ENCODE peak calls at places on chromosomes 4 and X, in eight cellular contexts. W, N, R, Z, P, D, A and T are unnamed samples.
A peak's percentile ranks its signal among the peaks of the same experiment; 100 is the strongest.

GRCh38 chrX:7318246-7318645 is 170.3 kb upstream of the PUDP start:
- DNase-seq in W (no peak), N (no peak), R (no peak), Z (no peak), P (no peak), D (no peak), A (no peak), T (no peak)

GRCh38 chr4:108060164-108060563 is 70.5 kb downstream of the HADH start:
- DNase-seq in W (peak; percentile 14), N (peak; percentile 43), R (no peak), Z (peak; percentile 15), P (no peak), D (no peak), A (peak; percentile 41), T (peak; percentile 41)

GRCh38 chr4:116668190-116668589 is 417.2 kb downstream of the TRAM1L1 start:
- DNase-seq in W (no peak), N (no peak), R (no peak), Z (no peak), P (no peak), D (no peak), A (no peak), T (no peak)

GRCh38 chrX:13144927-13145659 is 100.7 kb upstream of the FAM9C start:
- DNase-seq in W (no peak), N (no peak), R (no peak), Z (no peak), P (no peak), D (no peak), A (no peak), T (no peak)

GRCh38 chr4:68466751-68467150 is 19.5 kb downstream of the TMPRSS11E start:
- DNase-seq in W (no peak), N (no peak), R (no peak), Z (no peak), P (no peak), D (no peak), A (no peak), T (no peak)

GRCh38 chrX:150155396-150156048 is 207.6 kb upstream of the MAMLD1 start:
- DNase-seq in W (no peak), N (no peak), R (peak; percentile 67), Z (no peak), P (no peak), D (no peak), A (no peak), T (peak; percentile 37)

GRCh38 chr4:20273793-20274192 is 22.1 kb downstream of the SLIT2 start:
- DNase-seq in W (no peak), N (no peak), R (no peak), Z (no peak), P (no peak), D (no peak), A (no peak), T (no peak)

GRCh38 chr4:37304612-37305011 is 60.1 kb downstream of the NWD2 start:
- DNase-seq in W (no peak), N (no peak), R (no peak), Z (no peak), P (no peak), D (no peak), A (no peak), T (no peak)

GRCh38 chrX:15854080-15854655 is 445 bp downstream of the AP1S2 start:
- DNase-seq in W (peak; percentile 42), N (peak; percentile 38), R (peak; percentile 70), Z (peak; percentile 41), P (peak; percentile 3), D (peak; percentile 56), A (no peak), T (peak; percentile 48)

GRCh38 chrX:38558681-38559080 is 2.7 kb upstream of the TSPAN7 start:
- DNase-seq in W (no peak), N (no peak), R (no peak), Z (no peak), P (no peak), D (no peak), A (no peak), T (peak; percentile 28)

GRCh38 chrX:82161195-82161594 is 959.3 kb downstream of the SH3BGRL start:
- DNase-seq in W (no peak), N (no peak), R (no peak), Z (no peak), P (no peak), D (no peak), A (no peak), T (no peak)

GRCh38 chr4:76023381-76023780 is at the start of gene CXCL10:
- DNase-seq in W (no peak), N (no peak), R (no peak), Z (no peak), P (no peak), D (no peak), A (no peak), T (no peak)

GRCh38 chrX:96971812-96972211 is 88.1 kb downstream of the RPA4 start:
- DNase-seq in W (no peak), N (no peak), R (no peak), Z (no peak), P (no peak), D (no peak), A (no peak), T (no peak)

GRCh38 chrX:132748268-132748667 is 210.2 kb downstream of the HS6ST2 start:
- DNase-seq in W (no peak), N (no peak), R (no peak), Z (no peak), P (no peak), D (no peak), A (no peak), T (no peak)

GRCh38 chr4:83535945-83536648 is at the start of gene GPAT3:
- DNase-seq in W (peak; percentile 54), N (peak; percentile 32), R (peak; percentile 85), Z (peak; percentile 80), P (peak; percentile 32), D (peak; percentile 74), A (peak; percentile 75), T (peak; percentile 85)

GRCh38 chrX:120617996-120618630 is 11.7 kb downstream of the C1GALT1C1 start:
- DNase-seq in W (no peak), N (no peak), R (no peak), Z (no peak), P (no peak), D (no peak), A (no peak), T (no peak)

GRCh38 chr4:1325176-1325480 is 21.9 kb upstream of the UVSSA start:
- DNase-seq in W (no peak), N (no peak), R (peak; percentile 5), Z (no peak), P (no peak), D (no peak), A (no peak), T (no peak)

GRCh38 chr4:55214172-55214571 is 88.8 kb upstream of the KDR start:
- DNase-seq in W (peak; percentile 59), N (no peak), R (no peak), Z (no peak), P (no peak), D (no peak), A (no peak), T (peak; percentile 30)

GRCh38 chrX:118948270-118948669 is 26.1 kb upstream of the LONRF3 start:
- DNase-seq in W (no peak), N (no peak), R (no peak), Z (no peak), P (no peak), D (no peak), A (no peak), T (no peak)

GRCh38 chr4:176592976-176593375 is 199.7 kb downstream of the VEGFC start:
- DNase-seq in W (no peak), N (no peak), R (no peak), Z (no peak), P (no peak), D (no peak), A (no peak), T (no peak)

GRCh38 chr4:132504438-132504837 is 644.7 kb upstream of the PCDH10 start:
- DNase-seq in W (no peak), N (no peak), R (no peak), Z (no peak), P (no peak), D (no peak), A (no peak), T (no peak)

GRCh38 chr4:184096561-184097239 is 121.0 kb downstream of the ENPP6 start:
- DNase-seq in W (no peak), N (no peak), R (no peak), Z (no peak), P (no peak), D (no peak), A (no peak), T (no peak)

GRCh38 chr4:29307755-29308154 is 1412.4 kb upstream of the PCDH7 start:
- DNase-seq in W (no peak), N (no peak), R (no peak), Z (no peak), P (no peak), D (no peak), A (no peak), T (no peak)

GRCh38 chr4:76090241-76090691 is 15.8 kb downstream of the ART3 start:
- DNase-seq in W (no peak), N (no peak), R (no peak), Z (no peak), P (no peak), D (no peak), A (no peak), T (peak; percentile 87)

GRCh38 chrX:16466640-16467432 is 183.1 kb upstream of the S100G start:
- DNase-seq in W (no peak), N (no peak), R (no peak), Z (no peak), P (no peak), D (no peak), A (no peak), T (no peak)

GRCh38 chrX:3129256-3129655 is 88.0 kb downstream of the ARSF start:
- DNase-seq in W (no peak), N (no peak), R (no peak), Z (no peak), P (no peak), D (no peak), A (no peak), T (no peak)

GRCh38 chr4:138952405-138952804 is 63.2 kb upstream of the NOCT start:
- DNase-seq in W (no peak), N (no peak), R (no peak), Z (no peak), P (no peak), D (no peak), A (no peak), T (no peak)